ENCODE peak calls at places on chromosomes 6 and 20, in five cellular contexts. V, F, M, O and R are unnamed samples.

GRCh38 chr6:149233056-149233715 is 84.3 kb upstream of the TAB2 start:
- DNase-seq in V (peak; percentile 91), F (peak; percentile 86), M (peak; percentile 63), O (no peak), R (no peak)

GRCh38 chr20:63625771-63626423 is 1.0 kb downstream of the GMEB2 start:
- DNase-seq in V (peak; percentile 54), F (peak; percentile 22), M (no peak), O (peak; percentile 34), R (no peak)

GRCh38 chr6:14060971-14061370 is 56.6 kb upstream of the CD83 start:
- DNase-seq in V (no peak), F (no peak), M (no peak), O (no peak), R (no peak)

GRCh38 chr6:47209632-47210031 is 100.1 kb downstream of the TNFRSF21 start:
- DNase-seq in V (peak; percentile 75), F (peak; percentile 41), M (no peak), O (peak; percentile 5), R (no peak)

GRCh38 chr6:170129691-170130171 is 161.1 kb downstream of the DLL1 start:
- DNase-seq in V (no peak), F (no peak), M (no peak), O (peak; percentile 80), R (peak; percentile 60)

GRCh38 chr6:28413681-28414080 is 14.1 kb upstream of the ZSCAN12 start:
- DNase-seq in V (no peak), F (no peak), M (no peak), O (no peak), R (no peak)

GRCh38 chr20:20462185-20462584 is 94.3 kb downstream of the INSM1 start:
- DNase-seq in V (no peak), F (no peak), M (no peak), O (no peak), R (no peak)

GRCh38 chr20:37775200-37775599 is 81.4 kb downstream of the CTNNBL1 start:
- DNase-seq in V (no peak), F (no peak), M (no peak), O (no peak), R (no peak)

GRCh38 chr6:109002100-109002697 is 92.4 kb downstream of the SESN1 start:
- DNase-seq in V (no peak), F (no peak), M (no peak), O (no peak), R (no peak)

GRCh38 chr6:1024161-1024560 is 287.7 kb upstream of the FOXQ1 start:
- DNase-seq in V (no peak), F (no peak), M (no peak), O (no peak), R (no peak)

GRCh38 chr6:128882991-128883571 is at the start of gene LAMA2:
- DNase-seq in V (peak; percentile 95), F (peak; percentile 65), M (no peak), O (peak; percentile 88), R (peak; percentile 92)

GRCh38 chr20:2136275-2136674 is 34.6 kb downstream of the STK35 start:
- DNase-seq in V (no peak), F (no peak), M (no peak), O (no peak), R (no peak)

GRCh38 chr20:38151455-38151854 is 13.6 kb downstream of the TGM2 start:
- DNase-seq in V (no peak), F (no peak), M (no peak), O (no peak), R (no peak)

GRCh38 chr6:142728910-142729481 is 216.0 kb downstream of the HIVEP2 start:
- DNase-seq in V (peak; percentile 60), F (peak; percentile 93), M (no peak), O (no peak), R (no peak)

GRCh38 chr20:19047951-19048296 is 164.5 kb upstream of the SLC24A3 start:
- DNase-seq in V (no peak), F (no peak), M (no peak), O (no peak), R (no peak)

GRCh38 chr20:1987826-1988225 is 6.0 kb downstream of the PDYN start:
- DNase-seq in V (no peak), F (no peak), M (no peak), O (no peak), R (no peak)

GRCh38 chr20:4181956-4182945 is 166.9 kb upstream of the RNF24 start:
- DNase-seq in V (no peak), F (no peak), M (no peak), O (no peak), R (no peak)

GRCh38 chr6:106192824-106193223 is 106.7 kb downstream of the PRDM1 start:
- DNase-seq in V (no peak), F (peak; percentile 28), M (no peak), O (no peak), R (no peak)

GRCh38 chr6:137910424-137910834 is 43.4 kb downstream of the TNFAIP3 start:
- DNase-seq in V (no peak), F (peak; percentile 12), M (no peak), O (no peak), R (no peak)

GRCh38 chr6:34381086-34381485 is 11.4 kb downstream of the NUDT3 start:
- DNase-seq in V (no peak), F (no peak), M (no peak), O (no peak), R (no peak)

GRCh38 chr6:114100421-114100820 is 129.5 kb upstream of the HDAC2 start:
- DNase-seq in V (peak; percentile 26), F (no peak), M (no peak), O (no peak), R (no peak)

GRCh38 chr6:163311830-163312229 is 102.7 kb upstream of the QKI start:
- DNase-seq in V (no peak), F (peak; percentile 37), M (no peak), O (no peak), R (no peak)

GRCh38 chr20:15708984-15709598 is 864.2 kb downstream of the KIF16B start:
- DNase-seq in V (peak; percentile 71), F (no peak), M (no peak), O (peak; percentile 49), R (peak; percentile 76)

GRCh38 chr6:170050591-170051041 is 240.3 kb downstream of the DLL1 start:
- DNase-seq in V (no peak), F (no peak), M (no peak), O (no peak), R (peak; percentile 9)

GRCh38 chr6:52019092-52019491 is 68.3 kb downstream of the PKHD1 start:
- DNase-seq in V (no peak), F (no peak), M (no peak), O (no peak), R (no peak)

GRCh38 chr6:41046084-41046483 is 3.8 kb downstream of the TSPO2 start:
- DNase-seq in V (no peak), F (no peak), M (no peak), O (no peak), R (no peak)

GRCh38 chr20:45104786-45105185 is 3.9 kb upstream of the KCNS1 start:
- DNase-seq in V (no peak), F (peak; percentile 63), M (no peak), O (no peak), R (no peak)

GRCh38 chr20:25100914-25101313 is 19.0 kb upstream of the VSX1 start:
- DNase-seq in V (no peak), F (no peak), M (no peak), O (no peak), R (no peak)

DNA sequence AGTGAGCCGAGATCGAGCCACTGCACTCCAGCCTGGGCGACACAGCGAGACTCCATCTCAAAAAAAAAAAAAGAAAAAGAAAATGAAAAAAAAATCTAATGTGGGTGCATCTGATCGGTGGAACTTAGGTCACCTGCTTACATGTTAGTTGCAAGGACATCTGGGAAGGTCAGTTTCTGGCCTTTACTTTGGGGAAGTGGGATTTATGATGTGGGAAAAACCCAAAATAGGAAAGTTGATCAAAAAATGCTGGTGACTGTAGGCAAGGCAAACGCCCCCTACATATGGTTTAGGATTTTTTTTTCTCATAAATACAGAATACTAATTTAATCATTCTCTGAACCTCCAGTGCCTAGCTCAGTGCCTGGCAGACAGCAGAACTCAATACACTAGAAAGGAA is 69.2 kb upstream of the PIM1 start:
- DNase-seq in V (no peak), F (no peak), M (no peak), O (no peak), R (no peak)
- H3K27ac ChIP-seq in V (no peak overlapping the region), F (no peak overlapping the region), M (no peak overlapping the region), O (no peak overlapping the region), R (no peak overlapping the region)

GRCh38 chr20:62473200-62473585 is 2.6 kb downstream of the GATA5 start:
- DNase-seq in V (no peak), F (no peak), M (no peak), O (no peak), R (no peak)

GRCh38 chr20:62473717-62474584 is 1.8 kb downstream of the GATA5 start:
- DNase-seq in V (peak; percentile 71), F (no peak), M (no peak), O (no peak), R (no peak)

GRCh38 chr20:62472343-62473199 is 3.2 kb downstream of the GATA5 start:
- DNase-seq in V (no peak), F (no peak), M (no peak), O (no peak), R (no peak)

GRCh38 chr20:62470459-62470858 is 5.3 kb downstream of the GATA5 start:
- DNase-seq in V (no peak), F (no peak), M (no peak), O (no peak), R (no peak)

DNA sequence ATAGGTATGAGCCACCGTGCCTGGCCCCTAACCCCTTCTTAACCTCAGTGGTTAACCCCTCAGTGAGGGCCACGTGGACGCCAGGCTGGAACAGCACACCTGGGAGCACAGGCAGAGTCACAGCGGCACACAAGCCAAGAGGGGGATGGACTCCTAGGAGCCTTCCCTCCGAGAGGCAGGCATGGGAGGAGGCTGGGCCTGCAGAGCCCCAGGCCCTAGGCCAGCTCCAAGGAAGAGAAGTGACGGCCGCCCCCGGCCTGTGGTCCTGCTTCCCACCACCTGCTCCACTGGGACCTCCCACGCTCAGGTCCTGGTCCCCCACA is 3.8 kb downstream of the GATA5 start:
- DNase-seq in V (no peak), F (no peak), M (no peak), O (no peak), R (no peak)
- H3K27me3 ChIP-seq in V (peaks cover 11% of the 10 kb centered on the region), F (peaks cover 75% of the 10 kb centered on the region), M (no peaks in the 10 kb centered on the region), O (peaks cover 75% of the 10 kb centered on the region), R (no peaks in the 10 kb centered on the region)

DNA sequence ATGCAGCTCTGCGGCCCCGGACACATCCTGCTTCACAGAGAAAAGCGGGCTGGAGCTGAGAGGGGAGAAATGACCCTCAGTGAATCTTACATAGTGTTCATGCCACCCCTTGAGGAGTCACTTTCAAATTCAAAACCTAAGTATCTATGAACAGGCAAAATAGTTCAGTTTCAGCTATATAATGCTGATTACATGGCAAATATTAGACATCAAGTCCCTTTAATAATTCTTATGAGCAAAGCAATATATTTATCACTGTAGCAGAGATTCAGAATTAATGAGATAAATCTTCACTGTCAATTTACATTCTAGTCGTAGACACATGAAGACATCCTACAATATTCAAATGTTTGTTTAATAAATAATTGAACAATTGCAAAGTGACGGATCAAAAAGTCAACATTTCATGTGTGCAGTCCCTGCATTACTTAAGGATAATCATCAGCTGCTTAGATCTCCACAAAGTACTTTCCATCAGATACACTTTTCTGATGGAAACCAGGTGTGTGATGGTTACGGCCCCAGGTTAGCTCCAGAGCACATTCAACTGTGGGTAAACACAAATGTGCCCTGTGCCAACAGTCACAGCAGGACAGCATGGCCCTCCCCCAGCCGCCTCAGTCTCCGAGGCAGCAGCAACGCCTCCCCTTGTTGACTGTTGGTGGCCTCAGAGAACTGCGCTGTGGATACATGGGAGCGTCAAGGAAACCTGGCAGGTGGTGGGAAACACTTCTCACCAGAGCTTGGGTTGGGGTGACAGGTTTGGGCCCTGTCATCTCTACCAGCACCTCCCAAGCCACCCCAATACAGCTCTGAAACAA is 787 bp upstream of the PRR18 start:
- DNase-seq in V (peak; percentile 32), F (no peak), M (no peak), O (no peak), R (no peak)
- H3K4me3 ChIP-seq in V (no peak overlapping the region), F (no peak overlapping the region), M (no peak overlapping the region), O (no peak overlapping the region), R (no peak overlapping the region)

GRCh38 chr6:12968839-12969558 is 252.4 kb downstream of the PHACTR1 start:
- DNase-seq in V (no peak), F (no peak), M (no peak), O (no peak), R (no peak)
- H3K27ac ChIP-seq in V (no peak overlapping the region), F (no peak overlapping the region), M (no peak overlapping the region), O (no peak overlapping the region), R (no peak overlapping the region)